ENCODE peak calls at places on chromosomes 11 and 22, in six cellular contexts. D is PC-9, O is body of pancreas, Z is endodermal cell, U is colonic mucosa, S is osteoblast. P is an unnamed sample.
A peak's percentile ranks its signal among the peaks of the same experiment; 100 is the strongest.

GRCh38 chr11:3808846-3809623 is 675 bp downstream of the PGAP2 start:
- DNase-seq in S (peak; percentile 73), D (peak; percentile 70), O (peak; percentile 61), U (peak; percentile 68), Z (peak; percentile 79), P (peak; percentile 39)

GRCh38 chr11:59822989-59823566 is 12.5 kb upstream of the MRPL16 start:
- DNase-seq in O (peak; percentile 51), D (peak; percentile 62), S (peak; percentile 75), U (peak; percentile 50), Z (peak; percentile 59), P (no peak)

GRCh38 chr11:11148104-11148509 is 204.9 kb downstream of the CSNK2A3 start:
- DNase-seq in D (no peak), O (peak; percentile 41), S (peak; percentile 93), U (no peak), Z (peak; percentile 90), P (peak; percentile 86)

GRCh38 chr22:24379536-24379935 is 47.9 kb upstream of the ADORA2A start:
- DNase-seq in U (no peak), D (no peak), O (no peak), Z (no peak), S (no peak), P (no peak)

GRCh38 chr22:17234144-17234623 is 14.9 kb upstream of the ADA2 start:
- DNase-seq in U (no peak), Z (peak; percentile 97), D (peak; percentile 39), S (peak; percentile 39), O (no peak), P (no peak)

GRCh38 chr22:16949561-16949960 is 58.5 kb downstream of the GAB4 start:
- DNase-seq in S (no peak), O (no peak), D (no peak), Z (no peak), U (no peak), P (peak; percentile 50)

GRCh38 chr11:18145837-18146236 is 13.5 kb downstream of the MRGPRX3 start:
- DNase-seq in O (no peak), Z (no peak), S (no peak), D (no peak), U (no peak), P (no peak)

GRCh38 chr22:20741634-20742581 is 32.0 kb upstream of the SERPIND1 start:
- DNase-seq in S (peak; percentile 72), D (no peak), Z (peak; percentile 73), O (peak; percentile 60), U (peak; percentile 41), P (no peak)

GRCh38 chr11:66856496-66857233 is at the start of gene LRFN4:
- DNase-seq in Z (no peak), O (no peak), U (peak; percentile 57), D (no peak), S (peak; percentile 98), P (no peak)

GRCh38 chr11:30665067-30665466 is 78.9 kb upstream of the MPPED2 start:
- DNase-seq in U (no peak), Z (no peak), O (no peak), D (no peak), S (no peak), P (no peak)

GRCh38 chr11:79018371-79018849 is 422.4 kb downstream of the TENM4 start:
- DNase-seq in O (no peak), Z (peak; percentile 60), S (peak; percentile 77), D (no peak), U (no peak), P (no peak)

GRCh38 chr11:10379433-10379832 is 74.6 kb downstream of the ADM start:
- DNase-seq in D (peak; percentile 46), S (no peak), Z (no peak), U (no peak), O (no peak), P (no peak)

GRCh38 chr11:10478066-10478465 is 23.0 kb downstream of the AMPD3 start:
- DNase-seq in D (no peak), Z (no peak), U (no peak), S (no peak), O (no peak), P (no peak)

GRCh38 chr11:96045622-96046456 is 121.9 kb upstream of the MTMR2 start:
- DNase-seq in S (peak; percentile 76), U (no peak), O (peak; percentile 34), Z (peak; percentile 86), D (no peak), P (no peak)

GRCh38 chr11:9605742-9606141 is 32.3 kb downstream of the WEE1 start:
- DNase-seq in Z (no peak), S (no peak), U (no peak), D (no peak), O (no peak), P (no peak)

GRCh38 chr22:28563636-28564035 is 116.0 kb downstream of the TTC28 start:
- DNase-seq in U (no peak), O (no peak), D (no peak), S (no peak), Z (no peak), P (no peak)

GRCh38 chr11:13944801-13945505 is 17.6 kb upstream of the SPON1 start:
- DNase-seq in O (no peak), S (no peak), U (no peak), Z (no peak), D (no peak), P (no peak)

GRCh38 chr11:84719935-84720577 is 907.1 kb downstream of the DLG2 start:
- DNase-seq in Z (peak; percentile 84), O (peak; percentile 15), D (no peak), U (peak; percentile 17), S (no peak), P (no peak)

GRCh38 chr11:84714316-84714780 is 912.8 kb downstream of the DLG2 start:
- DNase-seq in S (no peak), D (peak; percentile 43), Z (peak; percentile 93), O (peak; percentile 77), U (peak; percentile 76), P (peak; percentile 23)
- TF ChIP-seq CTCF in S (peak; percentile 27), D (peak; percentile 63), Z (peak; percentile 87), O (peak; percentile 25), U (peak; percentile 35), P (peak; percentile 42)

GRCh38 chr11:31816467-31817053 is 5.4 kb upstream of the PAX6 start:
- DNase-seq in D (no peak), S (peak; percentile 83), U (peak; percentile 56), O (no peak), Z (peak; percentile 80), P (no peak)
- H3K4me3 ChIP-seq in D (no peak overlapping the region), S (peak overlapping the region; percentile 37), U (peak overlapping the region; percentile 14), O (no peak overlapping the region), Z (peak overlapping the region; percentile 77), P (peak overlapping the region; percentile 35)

DNA sequence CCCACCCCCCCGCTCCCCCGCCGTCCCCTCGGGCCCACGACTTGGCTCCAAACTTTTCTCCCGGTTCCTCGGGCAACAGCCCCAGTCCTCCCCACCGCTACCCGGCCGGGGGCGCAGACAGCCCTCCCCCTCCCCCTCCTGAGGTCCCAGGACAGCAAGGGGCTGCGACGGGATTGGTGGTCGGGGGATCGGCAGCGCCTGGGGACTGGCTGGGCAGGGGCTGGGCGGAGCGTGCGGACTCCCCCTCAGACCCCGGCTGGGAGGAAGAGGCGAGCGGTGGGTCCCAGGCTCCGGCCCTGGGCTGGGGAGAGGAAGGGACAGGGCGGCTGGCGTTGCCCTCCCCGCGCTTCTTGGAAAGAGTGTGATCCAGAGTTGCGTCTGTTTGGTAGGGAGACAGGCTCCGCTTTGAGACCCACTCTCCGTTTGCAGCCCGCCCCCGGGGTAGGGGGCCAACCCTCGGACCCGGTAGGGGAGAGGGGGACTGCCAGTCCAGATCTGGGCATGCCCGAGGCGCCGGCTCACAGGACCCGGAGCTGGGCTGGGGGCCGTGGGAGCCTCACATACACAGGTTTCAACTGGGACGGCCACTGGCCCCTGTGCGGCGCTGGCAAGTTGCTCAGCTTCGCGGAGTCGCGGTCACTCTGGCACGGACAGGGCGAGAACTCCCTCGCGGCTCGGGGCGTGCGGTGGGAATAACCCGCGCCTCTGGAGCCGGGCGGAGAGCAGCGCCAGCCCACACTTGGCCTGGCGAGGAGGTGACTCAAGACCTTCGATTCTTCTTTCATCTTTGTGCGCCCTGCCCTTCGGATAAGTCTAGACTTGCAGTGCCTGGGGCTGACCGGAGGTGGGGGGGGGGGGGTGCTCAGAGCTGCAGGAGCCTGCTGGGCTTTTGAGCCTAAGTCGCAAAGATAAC is 1.0 kb downstream of the TSKU start:
- DNase-seq in Z (peak; percentile 96), D (peak; percentile 78), O (peak; percentile 53), U (peak; percentile 53), S (peak; percentile 98), P (no peak)
- H3K4me1 ChIP-seq in Z (peaks cover 37% of the 10 kb centered on the region), D (peaks cover 52% of the 10 kb centered on the region), O (peaks cover 61% of the 10 kb centered on the region), U (peaks cover 17% of the 10 kb centered on the region), S (peaks cover 33% of the 10 kb centered on the region), P (peaks cover 8% of the 10 kb centered on the region)

DNA sequence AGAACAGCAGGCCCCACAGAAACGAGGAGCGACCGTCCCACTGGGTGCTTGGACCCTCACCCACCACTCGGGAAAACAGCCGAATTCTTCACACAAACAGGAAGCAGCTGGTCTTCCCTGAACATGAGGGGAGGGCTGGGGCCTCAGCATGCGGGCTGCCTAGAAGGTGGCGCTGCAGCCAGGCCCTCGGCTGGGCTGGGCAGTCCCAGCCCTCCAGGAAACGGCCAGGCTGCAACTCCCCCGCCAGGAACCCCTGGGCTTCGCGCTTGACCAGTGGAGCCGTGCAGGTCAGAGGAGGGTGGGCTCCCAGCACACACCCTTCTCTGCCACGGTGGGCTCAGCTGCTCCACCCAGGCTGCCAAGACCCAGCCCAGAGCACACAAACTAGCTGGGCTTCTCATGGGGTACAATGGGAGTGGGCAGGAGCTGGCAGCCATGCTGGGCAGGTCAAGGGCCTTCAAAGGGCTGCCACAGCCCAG is 29.6 kb downstream of the IGF2 start:
- DNase-seq in U (no peak), O (no peak), D (no peak), S (no peak), Z (peak; percentile 76), P (no peak)
- TF ChIP-seq CTCF in U (no peak), O (no peak), D (no peak), S (no peak), Z (no peak), P (no peak)

GRCh38 chr22:44728761-44729261 is 23.6 kb upstream of the ARHGAP8 start:
- DNase-seq in O (no peak), D (peak; percentile 28), Z (no peak), S (peak; percentile 72), U (no peak), P (no peak)
- H3K4me3 ChIP-seq in O (no peak overlapping the region), D (no peak overlapping the region), Z (no peak overlapping the region), S (no peak overlapping the region), U (no peak overlapping the region), P (no peak overlapping the region)

P was measured in gastrocnemius medialis.